ENCODE peak calls at places on chromosomes 5 and 9, in five cellular contexts. M, K, L, I and U are unnamed samples.
A peak's percentile ranks its signal among the peaks of the same experiment; 100 is the strongest.

GRCh38 chr5:432201-432927 is 10.6 kb upstream of the EXOC3 start:
- DNase-seq in M (no peak), K (no peak), L (peak; percentile 20), I (peak; percentile 67), U (no peak)

GRCh38 chr5:33890633-33891032 is 1.2 kb downstream of the ADAMTS12 start:
- DNase-seq in K (no peak), M (no peak), I (no peak), L (no peak), U (no peak)

GRCh38 chr9:115604831-115605483 is 487.0 kb upstream of the TNC start:
- DNase-seq in M (no peak), K (no peak), L (no peak), I (no peak), U (no peak)

GRCh38 chr5:16461782-16462181 is 3.8 kb downstream of the ZNF622 start:
- DNase-seq in L (no peak), M (no peak), I (no peak), K (no peak), U (no peak)

GRCh38 chr9:92754091-92754740 is 10.4 kb downstream of the BICD2 start:
- DNase-seq in M (no peak), K (no peak), I (peak; percentile 49), L (no peak), U (no peak)

GRCh38 chr5:79111387-79111959 is at the start of gene BHMT:
- DNase-seq in I (no peak), K (no peak), L (peak; percentile 69), M (no peak), U (peak; percentile 72)

GRCh38 chr5:77590347-77590746 is 48.2 kb downstream of the OTP start:
- DNase-seq in M (no peak), K (no peak), I (no peak), L (no peak), U (no peak)

GRCh38 chr9:69325409-69326212 is 596 bp downstream of the ENTREP1 start:
- DNase-seq in L (peak; percentile 45), K (peak; percentile 39), M (no peak), I (no peak), U (peak; percentile 34)

GRCh38 chr5:67476995-67477394 is 280.4 kb upstream of the CD180 start:
- DNase-seq in I (no peak), K (no peak), L (no peak), M (no peak), U (no peak)

GRCh38 chr5:172003750-172004149 is 2.7 kb downstream of the FBXW11 start:
- DNase-seq in K (no peak), L (no peak), I (no peak), M (no peak), U (no peak)

GRCh38 chr9:125240649-125240999 is 519 bp downstream of the HSPA5 start:
- DNase-seq in K (no peak), I (no peak), L (peak; percentile 50), M (peak; percentile 45), U (peak; percentile 49)

GRCh38 chr9:129113645-129114304 is 2.6 kb downstream of the PTPA start:
- DNase-seq in I (no peak), L (no peak), M (no peak), K (no peak), U (peak; percentile 45)

GRCh38 chr9:70120834-70121510 is 77.3 kb downstream of the MAMDC2 start:
- DNase-seq in K (no peak), M (no peak), I (no peak), L (no peak), U (peak; percentile 43)

GRCh38 chr5:107990881-107991810 is 320.4 kb upstream of the EFNA5 start:
- DNase-seq in M (no peak), I (no peak), K (no peak), L (no peak), U (no peak)

GRCh38 chr5:144886668-144887067 is 716.0 kb downstream of the KCTD16 start:
- DNase-seq in I (no peak), M (no peak), L (no peak), K (no peak), U (no peak)

GRCh38 chr5:122192883-122193496 is 63.6 kb downstream of the ZNF474 start:
- DNase-seq in L (no peak), I (no peak), M (no peak), K (peak; percentile 67), U (no peak)

GRCh38 chr5:66326276-66326675 is 182.2 kb downstream of the SREK1 start:
- DNase-seq in K (no peak), L (no peak), I (no peak), M (no peak), U (no peak)

GRCh38 chr5:173392172-173392571 is 64.0 kb upstream of the STC2 start:
- DNase-seq in L (no peak), I (no peak), K (no peak), M (no peak), U (no peak)

DNA sequence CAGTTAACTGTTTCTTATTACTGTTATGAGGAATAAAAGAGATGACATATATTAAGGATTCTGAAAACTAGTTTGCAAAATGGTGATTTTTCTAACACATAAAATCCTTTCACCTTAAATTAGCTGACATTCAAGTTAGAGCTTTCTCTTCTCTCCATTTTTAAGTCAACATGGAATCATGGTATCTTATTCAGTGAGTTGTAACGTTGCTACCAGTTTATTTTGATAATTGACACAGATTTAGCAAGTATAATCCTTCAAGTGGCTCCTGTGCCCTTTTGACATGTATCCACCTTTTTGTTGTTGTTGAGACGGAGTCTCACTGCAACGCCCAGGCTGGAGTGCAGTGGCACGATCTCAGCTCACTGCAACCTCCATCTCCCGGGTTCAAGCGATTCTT is 58.5 kb downstream of the CSNK1A1 start:
- DNase-seq in M (no peak), K (no peak), I (no peak), L (no peak), U (no peak)
- TF ChIP-seq POLR2AphosphoS5 in M (no peak), K (no peak), I (peak; percentile 29), L (no peak), U (no peak)

GRCh38 chr5:141366016-141366896 is 2.3 kb downstream of the PCDHGA5 start:
- DNase-seq in M (no peak), I (no peak), K (no peak), L (no peak), U (peak; percentile 56)
- H3K9me3 ChIP-seq in M (peaks cover 98% of the 10 kb centered on the region), I (peaks cover 83% of the 10 kb centered on the region), K (no peaks in the 10 kb centered on the region), L (peaks cover 95% of the 10 kb centered on the region), U (peaks cover 79% of the 10 kb centered on the region)

GRCh38 chr9:135505406-135506187 is 5.1 kb downstream of the MRPS2 start:
- DNase-seq in I (peak; percentile 74), L (no peak), K (no peak), M (no peak), U (no peak)
- TF ChIP-seq POLR2AphosphoS5 in I (no peak), L (no peak), K (no peak), M (no peak), U (no peak)

GRCh38 chr9:76247426-76247825 is 146.8 kb downstream of the RFK start:
- DNase-seq in M (no peak), L (no peak), K (no peak), I (no peak), U (no peak)

GRCh38 chr9:76246680-76247079 is 147.5 kb downstream of the RFK start:
- DNase-seq in M (no peak), K (no peak), I (no peak), L (no peak), U (no peak)

GRCh38 chr9:76240578-76240977 is 153.6 kb downstream of the RFK start:
- DNase-seq in I (no peak), L (no peak), K (no peak), M (no peak), U (no peak)

GRCh38 chr9:76249309-76249708 is 144.9 kb downstream of the RFK start:
- DNase-seq in L (no peak), K (no peak), I (no peak), M (no peak), U (no peak)

GRCh38 chr9:76245518-76245917 is 148.7 kb downstream of the RFK start:
- DNase-seq in I (no peak), K (no peak), M (no peak), L (no peak), U (no peak)
- H3K9me3 ChIP-seq in I (no peaks in the 10 kb centered on the region), K (no peaks in the 10 kb centered on the region), M (no peaks in the 10 kb centered on the region), L (no peaks in the 10 kb centered on the region), U (no peaks in the 10 kb centered on the region)

GRCh38 chr9:133505901-133506652 is 18.7 kb downstream of the MYMK start:
- DNase-seq in K (no peak), I (no peak), L (no peak), M (no peak), U (peak; percentile 84)

GRCh38 chr9:133508046-133508445 is 16.7 kb downstream of the MYMK start:
- DNase-seq in K (no peak), L (no peak), M (no peak), I (no peak), U (no peak)

GRCh38 chr9:133507246-133507965 is 17.4 kb downstream of the MYMK start:
- DNase-seq in K (no peak), I (no peak), M (no peak), L (no peak), U (no peak)

GRCh38 chr9:133505186-133505830 is 19.5 kb downstream of the MYMK start:
- DNase-seq in M (no peak), I (no peak), K (no peak), L (no peak), U (no peak)

GRCh38 chr9:133506653-133507038 is 18.1 kb downstream of the MYMK start:
- DNase-seq in K (no peak), M (no peak), L (peak; percentile 65), I (no peak), U (peak; percentile 89)
- TF ChIP-seq POLR2AphosphoS5 in K (peak; percentile 17), M (no peak), L (no peak), I (peak; percentile 73), U (peak; percentile 41)